ENCODE peak calls at places on chromosomes 13 and 19, in nine cellular contexts. One of them, this sample, is unnamed.
A peak's percentile ranks its signal among the peaks of the same experiment; 100 is the strongest.

GRCh38 chr13:113032291-113032690 is 63.3 kb downstream of the MCF2L start:
- DNase-seq in effector memory CD4-positive, alpha-beta T cell: no peak
- DNase-seq in A549: no peak
- DNase-seq in stimulated activated CD4-positive, alpha-beta T cell treated with anti-CD3 and anti-CD28 coated beads, Interleukin-4, amount 100 ng/mL, for 1 hour: no peak
- DNase-seq in AG10803: no peak
- DNase-seq in uterus: no peak
- DNase-seq in HS-27A: no peak
- DNase-seq in OCI-LY7: no peak
- DNase-seq in lower leg skin: no peak
- DNase-seq in this sample: no peak

GRCh38 chr13:100529666-100530065 is 58.9 kb downstream of the GGACT start:
- DNase-seq in AG10803: no peak
- DNase-seq in HS-27A: no peak
- DNase-seq in A549: no peak
- DNase-seq in lower leg skin: no peak
- DNase-seq in stimulated activated CD4-positive, alpha-beta T cell treated with anti-CD3 and anti-CD28 coated beads, Interleukin-4, amount 100 ng/mL, for 1 hour: no peak
- DNase-seq in uterus: no peak
- DNase-seq in OCI-LY7: no peak
- DNase-seq in effector memory CD4-positive, alpha-beta T cell: no peak
- DNase-seq in this sample: no peak

GRCh38 chr19:3480383-3481091 is at the start of gene SMIM24:
- DNase-seq in effector memory CD4-positive, alpha-beta T cell: no peak
- DNase-seq in A549: no peak
- DNase-seq in stimulated activated CD4-positive, alpha-beta T cell treated with anti-CD3 and anti-CD28 coated beads, Interleukin-4, amount 100 ng/mL, for 1 hour: no peak
- DNase-seq in AG10803: no peak
- DNase-seq in uterus: no peak
- DNase-seq in lower leg skin: no peak
- DNase-seq in HS-27A: no peak
- DNase-seq in OCI-LY7: peak; percentile 76
- DNase-seq in this sample: no peak

GRCh38 chr19:2288010-2288742 is 6.2 kb upstream of the PEAK3 start:
- DNase-seq in A549: no peak
- DNase-seq in stimulated activated CD4-positive, alpha-beta T cell treated with anti-CD3 and anti-CD28 coated beads, Interleukin-4, amount 100 ng/mL, for 1 hour: no peak
- DNase-seq in HS-27A: no peak
- DNase-seq in AG10803: no peak
- DNase-seq in effector memory CD4-positive, alpha-beta T cell: no peak
- DNase-seq in lower leg skin: no peak
- DNase-seq in uterus: no peak
- DNase-seq in OCI-LY7: no peak
- DNase-seq in this sample: no peak

GRCh38 chr19:4379383-4380253 is 20.7 kb downstream of the SH3GL1 start:
- DNase-seq in OCI-LY7: peak; percentile 16
- DNase-seq in lower leg skin: peak; percentile 68
- DNase-seq in effector memory CD4-positive, alpha-beta T cell: no peak
- DNase-seq in HS-27A: no peak
- DNase-seq in AG10803: peak; percentile 48
- DNase-seq in A549: peak; percentile 27
- DNase-seq in stimulated activated CD4-positive, alpha-beta T cell treated with anti-CD3 and anti-CD28 coated beads, Interleukin-4, amount 100 ng/mL, for 1 hour: peak; percentile 41
- DNase-seq in uterus: no peak
- DNase-seq in this sample: peak; percentile 56

GRCh38 chr19:56608274-56608964 is 13.3 kb downstream of the ZNF71 start:
- DNase-seq in uterus: no peak
- DNase-seq in stimulated activated CD4-positive, alpha-beta T cell treated with anti-CD3 and anti-CD28 coated beads, Interleukin-4, amount 100 ng/mL, for 1 hour: no peak
- DNase-seq in AG10803: no peak
- DNase-seq in A549: no peak
- DNase-seq in effector memory CD4-positive, alpha-beta T cell: no peak
- DNase-seq in lower leg skin: no peak
- DNase-seq in HS-27A: no peak
- DNase-seq in OCI-LY7: no peak
- DNase-seq in this sample: no peak

GRCh38 chr13:30859326-30859725 is 46.7 kb upstream of the MEDAG start:
- DNase-seq in effector memory CD4-positive, alpha-beta T cell: no peak
- DNase-seq in AG10803: no peak
- DNase-seq in uterus: no peak
- DNase-seq in stimulated activated CD4-positive, alpha-beta T cell treated with anti-CD3 and anti-CD28 coated beads, Interleukin-4, amount 100 ng/mL, for 1 hour: no peak
- DNase-seq in HS-27A: no peak
- DNase-seq in OCI-LY7: no peak
- DNase-seq in A549: no peak
- DNase-seq in lower leg skin: no peak
- DNase-seq in this sample: no peak

GRCh38 chr13:107765724-107766436 is 449.5 kb downstream of the LIG4 start:
- DNase-seq in effector memory CD4-positive, alpha-beta T cell: no peak
- DNase-seq in uterus: no peak
- DNase-seq in lower leg skin: no peak
- DNase-seq in stimulated activated CD4-positive, alpha-beta T cell treated with anti-CD3 and anti-CD28 coated beads, Interleukin-4, amount 100 ng/mL, for 1 hour: no peak
- DNase-seq in AG10803: no peak
- DNase-seq in A549: no peak
- DNase-seq in OCI-LY7: no peak
- DNase-seq in HS-27A: no peak
- DNase-seq in this sample: no peak